ENCODE peak calls at places on chromosomes 13 and 19, in seven cellular contexts. P, B, S, E, J, L and T are unnamed samples.

GRCh38 chr19:39949026-39949747 is 14.8 kb upstream of the FCGBP start:
- DNase-seq in P (no peak), B (no peak), S (no peak), E (no peak), J (no peak), L (no peak), T (no peak)

GRCh38 chr19:55308281-55308680 is 16.9 kb downstream of the TMEM150B start:
- DNase-seq in P (no peak), B (no peak), S (no peak), E (no peak), J (no peak), L (no peak), T (no peak)

GRCh38 chr13:112574476-112575294 is 13.3 kb downstream of the TUBGCP3 start:
- DNase-seq in P (no peak), B (no peak), S (no peak), E (no peak), J (peak; percentile 30), L (no peak), T (no peak)

GRCh38 chr19:46713781-46714522 is 3.0 kb downstream of the PRKD2 start:
- DNase-seq in P (peak; percentile 97), B (peak; percentile 54), S (peak; percentile 79), E (peak; percentile 95), J (peak; percentile 80), L (peak; percentile 96), T (peak; percentile 89)

GRCh38 chr19:29583196-29584006 is 22.7 kb upstream of the POP4 start:
- DNase-seq in P (no peak), B (no peak), S (no peak), E (no peak), J (peak; percentile 30), L (no peak), T (peak; percentile 10)

GRCh38 chr13:109745060-109745459 is 41.3 kb downstream of the IRS2 start:
- DNase-seq in P (no peak), B (no peak), S (no peak), E (no peak), J (no peak), L (no peak), T (no peak)

GRCh38 chr13:92804346-92804745 is 422.3 kb upstream of the GPC6 start:
- DNase-seq in P (no peak), B (peak; percentile 22), S (peak; percentile 22), E (no peak), J (peak; percentile 21), L (no peak), T (peak; percentile 12)

GRCh38 chr13:80100636-80101035 is 240.3 kb downstream of the SPRY2 start:
- DNase-seq in P (no peak), B (no peak), S (peak; percentile 48), E (no peak), J (peak; percentile 76), L (no peak), T (no peak)

GRCh38 chr19:19628499-19629134 is 597 bp upstream of the LPAR2 start:
- DNase-seq in P (no peak), B (no peak), S (peak; percentile 26), E (peak; percentile 54), J (peak; percentile 90), L (no peak), T (peak; percentile 92)

GRCh38 chr13:20370815-20371421 is 138.8 kb upstream of the GJB6 start:
- DNase-seq in P (no peak), B (no peak), S (no peak), E (no peak), J (no peak), L (no peak), T (peak; percentile 87)